ENCODE peak calls at places on chromosomes 4 and X, in eight cellular contexts. I, W, T, L, P, H, X and J are unnamed samples.

GRCh38 chr4:40937140-40937725 is 187.5 kb downstream of the NSUN7 start:
- DNase-seq in I (no peak), W (no peak), T (no peak), L (no peak), P (no peak), H (peak), X (no peak), J (no peak)

GRCh38 chrX:74797338-74797887 is 127.8 kb downstream of the NEXMIF start:
- DNase-seq in I (no peak), W (no peak), T (no peak), L (no peak), P (no peak), H (no peak), X (no peak), J (no peak)

GRCh38 chr4:1686440-1687036 is 2.4 kb upstream of the FAM53A start:
- DNase-seq in I (no peak), W (no peak), T (no peak), L (no peak), P (no peak), H (no peak), X (no peak), J (no peak)

GRCh38 chr4:105619193-105619931 is 66.9 kb downstream of the ARHGEF38 start:
- DNase-seq in I (no peak), W (no peak), T (no peak), L (peak), P (no peak), H (peak), X (no peak), J (no peak)

GRCh38 chr4:152974732-152975614 is 38.9 kb downstream of the FHDC1 start:
- DNase-seq in I (no peak), W (no peak), T (no peak), L (no peak), P (no peak), H (no peak), X (no peak), J (no peak)

GRCh38 chr4:157128395-157128794 is 52.4 kb downstream of the GLRB start:
- DNase-seq in I (no peak), W (peak), T (peak), L (peak), P (no peak), H (peak), X (peak), J (no peak)

GRCh38 chr4:132818091-132818490 is 331.0 kb upstream of the PCDH10 start:
- DNase-seq in I (no peak), W (no peak), T (no peak), L (no peak), P (peak), H (no peak), X (no peak), J (no peak)

GRCh38 chrX:70132877-70133302 is 357 bp upstream of the IGBP1 start:
- DNase-seq in I (no peak), W (no peak), T (no peak), L (no peak), P (no peak), H (peak), X (no peak), J (no peak)

GRCh38 chr4:106063009-106063408 is 167.7 kb downstream of the NPNT start:
- DNase-seq in I (no peak), W (no peak), T (no peak), L (peak), P (no peak), H (no peak), X (peak), J (no peak)

GRCh38 chr4:93710847-93711430 is 117.6 kb upstream of the ATOH1 start:
- DNase-seq in I (no peak), W (no peak), T (no peak), L (no peak), P (no peak), H (no peak), X (peak), J (no peak)

GRCh38 chr4:52640808-52641595 is 18.1 kb downstream of the USP46 start:
- DNase-seq in I (no peak), W (peak), T (no peak), L (peak), P (no peak), H (peak), X (peak), J (no peak)

GRCh38 chr4:78726575-78726974 is 49.6 kb upstream of the BMP2K start:
- DNase-seq in I (no peak), W (no peak), T (no peak), L (no peak), P (no peak), H (no peak), X (no peak), J (no peak)

GRCh38 chr4:150237110-150237852 is 159.0 kb downstream of the DCLK2 start:
- DNase-seq in I (no peak), W (no peak), T (peak), L (peak), P (no peak), H (peak), X (peak), J (no peak)

GRCh38 chr4:135120190-135120589 is 918.6 kb upstream of the PABPC4L start:
- DNase-seq in I (no peak), W (no peak), T (no peak), L (no peak), P (no peak), H (no peak), X (peak), J (no peak)

GRCh38 chr4:163591614-163592020 is 97.1 kb downstream of the TMA16 start:
- DNase-seq in I (peak), W (no peak), T (no peak), L (no peak), P (no peak), H (no peak), X (no peak), J (no peak)

GRCh38 chrX:103932133-103932532 is 30.3 kb upstream of the TMSB15B start:
- DNase-seq in I (peak), W (no peak), T (no peak), L (no peak), P (no peak), H (no peak), X (no peak), J (no peak)

GRCh38 chr4:10134141-10134540 is 17.5 kb upstream of the WDR1 start:
- DNase-seq in I (no peak), W (no peak), T (no peak), L (no peak), P (no peak), H (no peak), X (no peak), J (no peak)

GRCh38 chrX:30635630-30636029 is 17.6 kb upstream of the GK start:
- DNase-seq in I (no peak), W (no peak), T (no peak), L (no peak), P (no peak), H (peak), X (no peak), J (no peak)

GRCh38 chrX:109714340-109714958 is 18.6 kb downstream of the ACSL4 start:
- DNase-seq in I (no peak), W (no peak), T (peak), L (peak), P (no peak), H (peak), X (peak), J (no peak)

GRCh38 chrX:121009764-121010163 is 24.2 kb upstream of the CT47A1 start:
- DNase-seq in I (no peak), W (no peak), T (no peak), L (no peak), P (no peak), H (no peak), X (no peak), J (no peak)

GRCh38 chr4:152063301-152064235 is 302.8 kb upstream of the GATB start:
- DNase-seq in I (no peak), W (no peak), T (no peak), L (peak), P (peak), H (no peak), X (no peak), J (no peak)

GRCh38 chr4:16659120-16659519 is 239.3 kb downstream of the LDB2 start:
- DNase-seq in I (no peak), W (no peak), T (no peak), L (no peak), P (no peak), H (no peak), X (no peak), J (no peak)